ENCODE peak calls at places on chromosome 10, in four cellular contexts. F, L, U and M are unnamed samples. For H3K79me2, the result is how much of the 10 kb centered on the place peaks cover.

GRCh38 chr10:120012566-120012965 is 120.0 kb downstream of the SEC23IP start:
- DNase-seq in F (no peak), L (peak), U (no peak), M (peak)

GRCh38 chr10:97327348-97328294 is 6.9 kb downstream of the FRAT2 start:
- DNase-seq in F (no peak), L (no peak), U (no peak), M (no peak)

GRCh38 chr10:96986200-96986856 is 154.2 kb downstream of the LCOR start:
- DNase-seq in F (no peak), L (no peak), U (no peak), M (no peak)

GRCh38 chr10:75718996-75719395 is 287.6 kb downstream of the LRMDA start:
- DNase-seq in F (no peak), L (no peak), U (no peak), M (no peak)

GRCh38 chr10:29860159-29860558 is 199.2 kb downstream of the JCAD start:
- DNase-seq in F (no peak), L (peak), U (peak), M (no peak)

GRCh38 chr10:35940067-35940989 is 298.2 kb upstream of the FZD8 start:
- DNase-seq in F (no peak), L (no peak), U (no peak), M (peak)

GRCh38 chr10:60662917-60663614 is 115.2 kb upstream of the CDK1 start:
- DNase-seq in F (no peak), L (peak), U (no peak), M (peak)

GRCh38 chr10:35691522-35692236 is 49.6 kb upstream of the FZD8 start:
- DNase-seq in F (no peak), L (no peak), U (no peak), M (peak)

GRCh38 chr10:27052646-27053045 is 47.6 kb downstream of the ANKRD26 start:
- DNase-seq in F (no peak), L (no peak), U (no peak), M (no peak)

GRCh38 chr10:93068411-93069244 is 5.1 kb upstream of the CYP26A1 start:
- DNase-seq in F (peak), L (no peak), U (no peak), M (no peak)

GRCh38 chr10:95648138-95648537 is 8.4 kb downstream of the ALDH18A1 start:
- DNase-seq in F (no peak), L (no peak), U (no peak), M (no peak)

GRCh38 chr10:111113961-111114830 is 37.4 kb downstream of the ADRA2A start:
- DNase-seq in F (no peak), L (no peak), U (no peak), M (no peak)

GRCh38 chr10:64118736-64119135 is 597.5 kb downstream of the REEP3 start:
- DNase-seq in F (no peak), L (no peak), U (no peak), M (no peak)

GRCh38 chr10:73838827-73839226 is 27.4 kb upstream of the NDST2 start:
- DNase-seq in F (no peak), L (no peak), U (peak), M (no peak)

GRCh38 chr10:132592790-132593788 is 55.5 kb downstream of the INPP5A start:
- DNase-seq in F (peak), L (no peak), U (no peak), M (no peak)

GRCh38 chr10:133391761-133392518 is 2.0 kb upstream of the MTG1 start:
- DNase-seq in F (no peak), L (no peak), U (no peak), M (no peak)

GRCh38 chr10:75187961-75188426 is 22.6 kb upstream of the VDAC2 start:
- DNase-seq in F (peak), L (peak), U (no peak), M (peak)

GRCh38 chr10:99234067-99234738 is 1.4 kb downstream of the HPSE2 start:
- DNase-seq in F (peak), L (peak), U (no peak), M (peak)

GRCh38 chr10:132729810-132730565 is 56.0 kb downstream of the NKX6-2 start:
- DNase-seq in F (no peak), L (no peak), U (no peak), M (no peak)

GRCh38 chr10:62619409-62619730 is 185.2 kb upstream of the ADO start:
- DNase-seq in F (no peak), L (no peak), U (no peak), M (no peak)

GRCh38 chr10:110617455-110618162 is 26.5 kb upstream of the RBM20 start:
- DNase-seq in F (no peak), L (no peak), U (no peak), M (no peak)

GRCh38 chr10:31774928-31775668 is 153.5 kb downstream of the ARHGAP12 start:
- DNase-seq in F (no peak), L (no peak), U (no peak), M (no peak)

GRCh38 chr10:24207781-24208611 is 942 bp upstream of the KIAA1217 start:
- DNase-seq in F (peak), L (peak), U (no peak), M (peak)

GRCh38 chr10:45425628-45426563 is 51.9 kb downstream of the ALOX5 start:
- DNase-seq in F (peak), L (no peak), U (no peak), M (no peak)

GRCh38 chr10:60943372-60944158 is 420 bp downstream of the RHOBTB1 start:
- DNase-seq in F (peak), L (peak), U (no peak), M (peak)

GRCh38 chr10:17428616-17429097 is 25.7 kb downstream of the ST8SIA6 start:
- DNase-seq in F (peak), L (no peak), U (no peak), M (no peak)

GRCh38 chr10:121615862-121616261 is 17.6 kb upstream of the FGFR2 start:
- DNase-seq in F (no peak), L (no peak), U (no peak), M (no peak)

GRCh38 chr10:126551197-126551596 is 119.3 kb downstream of the C10orf90 start:
- DNase-seq in F (no peak), L (no peak), U (no peak), M (no peak)

GRCh38 chr10:117092386-117092785 is 45.7 kb downstream of the VAX1 start:
- DNase-seq in F (no peak), L (no peak), U (no peak), M (no peak)

GRCh38 chr10:117165557-117166419 is 27.7 kb upstream of the VAX1 start:
- DNase-seq in F (peak), L (peak), U (no peak), M (peak)

GRCh38 chr10:51246156-51246555 is 171.9 kb downstream of the PRKG1 start:
- DNase-seq in F (peak), L (peak), U (no peak), M (no peak)

GRCh38 chr10:3323865-3324498 is 151.4 kb upstream of the PITRM1 start:
- DNase-seq in F (no peak), L (no peak), U (peak), M (no peak)

GRCh38 chr10:48658243-48658888 is 26.3 kb upstream of the WDFY4 start:
- DNase-seq in F (peak), L (peak), U (peak), M (peak)

GRCh38 chr10:74640134-74640533 is 186.3 kb upstream of the KAT6B start:
- DNase-seq in F (no peak), L (no peak), U (peak), M (peak)

GRCh38 chr10:80472234-80473095 is 18.4 kb downstream of the TSPAN14 start:
- DNase-seq in F (peak), L (peak), U (peak), M (no peak)

GRCh38 chr10:19843487-19843886 is 27.3 kb downstream of the PLXDC2 start:
- DNase-seq in F (no peak), L (no peak), U (no peak), M (no peak)
- H3K4me2 ChIP-seq in F (no peak), L (no peak), U (no peak), M (no peak)

GRCh38 chr10:103695584-103696005 is 159.8 kb downstream of the SH3PXD2A start:
- DNase-seq in F (no peak), L (no peak), U (no peak), M (peak)
- H3K79me2 ChIP-seq in F (under half), L (under half), U (under half), M (under half)

GRCh38 chr10:89207181-89207800 is at the start of gene CH25H:
- DNase-seq in F (peak), L (peak), U (no peak), M (peak)
- H3K9ac ChIP-seq in F (peak), L (no peak), U (peak), M (peak)

GRCh38 chr10:129945031-129945430 is 19.0 kb downstream of the EBF3 start:
- DNase-seq in F (no peak), L (no peak), U (no peak), M (no peak)

GRCh38 chr10:129949411-129950335 is 14.4 kb downstream of the EBF3 start:
- DNase-seq in F (no peak), L (no peak), U (no peak), M (peak)

GRCh38 chr10:129945941-129946760 is 17.9 kb downstream of the EBF3 start:
- DNase-seq in F (no peak), L (no peak), U (no peak), M (no peak)

GRCh38 chr10:129942936-129943724 is 20.9 kb downstream of the EBF3 start:
- DNase-seq in F (no peak), L (no peak), U (no peak), M (no peak)

GRCh38 chr10:129946868-129947267 is 17.2 kb downstream of the EBF3 start:
- DNase-seq in F (no peak), L (no peak), U (no peak), M (no peak)
- H3K4me2 ChIP-seq in F (no peak), L (no peak), U (no peak), M (no peak)